ENCODE peak calls at places on chromosomes 4 and X, in five cellular contexts. Q, X, M, N and U are unnamed samples.

GRCh38 chr4:22389240-22389871 is 126.5 kb downstream of the ADGRA3 start:
- DNase-seq in Q (peak), X (peak), M (no peak), N (peak), U (peak)

GRCh38 chr4:132228676-132229075 is 920.4 kb upstream of the PCDH10 start:
- DNase-seq in Q (no peak), X (no peak), M (no peak), N (no peak), U (no peak)

GRCh38 chrX:21926116-21926515 is 14.4 kb upstream of the SMS start:
- DNase-seq in Q (no peak), X (no peak), M (no peak), N (no peak), U (no peak)

GRCh38 chrX:56745019-56745418 is 16.0 kb downstream of the NBDY start:
- DNase-seq in Q (peak), X (no peak), M (no peak), N (no peak), U (no peak)

GRCh38 chr4:48290146-48290772 is 20.6 kb upstream of the TEC start:
- DNase-seq in Q (no peak), X (peak), M (no peak), N (peak), U (no peak)

GRCh38 chrX:108312011-108312410 is 126.2 kb downstream of the COL4A6 start:
- DNase-seq in Q (no peak), X (no peak), M (no peak), N (no peak), U (no peak)

GRCh38 chrX:121221321-121221977 is 174.0 kb downstream of the GLUD2 start:
- DNase-seq in Q (no peak), X (no peak), M (no peak), N (no peak), U (no peak)

GRCh38 chr4:158051401-158052235 is 121.2 kb downstream of the GASK1B start:
- DNase-seq in Q (peak), X (no peak), M (no peak), N (no peak), U (no peak)

GRCh38 chrX:71492086-71493065 is 40.5 kb upstream of the OGT start:
- DNase-seq in Q (no peak), X (no peak), M (no peak), N (peak), U (peak)

GRCh38 chr4:47391256-47391655 is 72.2 kb downstream of the COMMD8 start:
- DNase-seq in Q (no peak), X (no peak), M (no peak), N (no peak), U (no peak)

GRCh38 chr4:67198757-67199156 is 346.5 kb downstream of the CENPC start:
- DNase-seq in Q (peak), X (no peak), M (no peak), N (no peak), U (no peak)